ENCODE peak calls at places on chromosomes 11 and 22, in six cellular contexts. One of them, this sample, is unnamed.

GRCh38 chr11:16469968-16470367 is 113.6 kb upstream of the SOX6 start:
- DNase-seq in GM23338: peak; percentile 66
- DNase-seq in astrocyte of the cerebellum: no peak
- DNase-seq in adrenal gland: no peak
- DNase-seq in astrocyte of the spinal cord: no peak
- DNase-seq in fibroblast of pulmonary artery: no peak
- DNase-seq in this sample: no peak

GRCh38 chr22:50546326-50547230 is 879 bp downstream of the KLHDC7B start:
- DNase-seq in GM23338: no peak
- DNase-seq in astrocyte of the cerebellum: no peak
- DNase-seq in adrenal gland: no peak
- DNase-seq in astrocyte of the spinal cord: no peak
- DNase-seq in fibroblast of pulmonary artery: no peak
- DNase-seq in this sample: no peak

GRCh38 chr22:47599753-47600152 is 837.3 kb downstream of the TBC1D22A start:
- DNase-seq in GM23338: no peak
- DNase-seq in astrocyte of the cerebellum: no peak
- DNase-seq in adrenal gland: no peak
- DNase-seq in astrocyte of the spinal cord: no peak
- DNase-seq in fibroblast of pulmonary artery: no peak
- DNase-seq in this sample: no peak

GRCh38 chr11:47609675-47610074 is 15.5 kb upstream of the C1QTNF4 start:
- DNase-seq in GM23338: no peak
- DNase-seq in astrocyte of the cerebellum: no peak
- DNase-seq in adrenal gland: no peak
- DNase-seq in astrocyte of the spinal cord: no peak
- DNase-seq in fibroblast of pulmonary artery: no peak
- DNase-seq in this sample: no peak

GRCh38 chr11:77073328-77074001 is 6.7 kb downstream of the CAPN5 start:
- DNase-seq in GM23338: no peak
- DNase-seq in astrocyte of the cerebellum: peak; percentile 58
- DNase-seq in adrenal gland: peak; percentile 96
- DNase-seq in astrocyte of the spinal cord: peak; percentile 90
- DNase-seq in fibroblast of pulmonary artery: peak; percentile 94
- DNase-seq in this sample: peak; percentile 98

GRCh38 chr11:105878510-105878909 is 143.5 kb downstream of the MSANTD4 start:
- DNase-seq in GM23338: no peak
- DNase-seq in astrocyte of the cerebellum: no peak
- DNase-seq in adrenal gland: no peak
- DNase-seq in astrocyte of the spinal cord: no peak
- DNase-seq in fibroblast of pulmonary artery: no peak
- DNase-seq in this sample: no peak

GRCh38 chr22:46659791-46660186 is 39.6 kb downstream of the GRAMD4 start:
- DNase-seq in GM23338: no peak
- DNase-seq in astrocyte of the cerebellum: no peak
- DNase-seq in adrenal gland: no peak
- DNase-seq in astrocyte of the spinal cord: no peak
- DNase-seq in fibroblast of pulmonary artery: no peak
- DNase-seq in this sample: no peak

GRCh38 chr11:2531987-2532703 is 87.3 kb downstream of the KCNQ1 start:
- DNase-seq in GM23338: no peak
- DNase-seq in astrocyte of the cerebellum: no peak
- DNase-seq in adrenal gland: no peak
- DNase-seq in astrocyte of the spinal cord: no peak
- DNase-seq in fibroblast of pulmonary artery: no peak
- DNase-seq in this sample: no peak

GRCh38 chr11:65047581-65048422 is 6.8 kb downstream of the SAC3D1 start:
- DNase-seq in GM23338: peak; percentile 58
- DNase-seq in astrocyte of the cerebellum: no peak
- DNase-seq in adrenal gland: no peak
- DNase-seq in astrocyte of the spinal cord: no peak
- DNase-seq in fibroblast of pulmonary artery: no peak
- DNase-seq in this sample: no peak

GRCh38 chr11:46381046-46381835 is at the start of gene MDK:
- DNase-seq in GM23338: peak; percentile 85
- DNase-seq in astrocyte of the cerebellum: no peak
- DNase-seq in adrenal gland: peak; percentile 39
- DNase-seq in astrocyte of the spinal cord: no peak
- DNase-seq in fibroblast of pulmonary artery: no peak
- DNase-seq in this sample: peak; percentile 38

GRCh38 chr11:28009383-28009782 is 98.6 kb downstream of the KIF18A start:
- DNase-seq in GM23338: no peak
- DNase-seq in astrocyte of the cerebellum: peak; percentile 39
- DNase-seq in adrenal gland: no peak
- DNase-seq in astrocyte of the spinal cord: peak; percentile 58
- DNase-seq in fibroblast of pulmonary artery: peak; percentile 82
- DNase-seq in this sample: peak; percentile 43

GRCh38 chr11:46296520-46297448 is 19.3 kb downstream of the CREB3L1 start:
- DNase-seq in GM23338: peak; percentile 98
- DNase-seq in astrocyte of the cerebellum: peak; percentile 90
- DNase-seq in adrenal gland: peak; percentile 54
- DNase-seq in astrocyte of the spinal cord: peak; percentile 96
- DNase-seq in fibroblast of pulmonary artery: peak; percentile 97
- DNase-seq in this sample: peak; percentile 80

GRCh38 chr22:48004936-48005335 is 1242.5 kb downstream of the TBC1D22A start:
- DNase-seq in GM23338: no peak
- DNase-seq in astrocyte of the cerebellum: no peak
- DNase-seq in adrenal gland: no peak
- DNase-seq in astrocyte of the spinal cord: no peak
- DNase-seq in fibroblast of pulmonary artery: no peak
- DNase-seq in this sample: no peak

GRCh38 chr11:104581246-104581980 is 316.8 kb downstream of the CASP12 start:
- DNase-seq in GM23338: peak; percentile 50
- DNase-seq in astrocyte of the cerebellum: no peak
- DNase-seq in adrenal gland: no peak
- DNase-seq in astrocyte of the spinal cord: peak; percentile 37
- DNase-seq in fibroblast of pulmonary artery: no peak
- DNase-seq in this sample: peak; percentile 69

GRCh38 chr11:10263929-10264328 is 30.1 kb downstream of the SBF2 start:
- DNase-seq in GM23338: no peak
- DNase-seq in astrocyte of the cerebellum: peak; percentile 18
- DNase-seq in adrenal gland: no peak
- DNase-seq in astrocyte of the spinal cord: peak; percentile 47
- DNase-seq in fibroblast of pulmonary artery: peak; percentile 66
- DNase-seq in this sample: peak; percentile 56

GRCh38 chr11:2257023-2257700 is 13.2 kb downstream of the ASCL2 start:
- DNase-seq in GM23338: no peak
- DNase-seq in astrocyte of the cerebellum: no peak
- DNase-seq in adrenal gland: no peak
- DNase-seq in astrocyte of the spinal cord: no peak
- DNase-seq in fibroblast of pulmonary artery: no peak
- DNase-seq in this sample: no peak

GRCh38 chr22:23243006-23243573 is 62.8 kb downstream of the BCR start:
- DNase-seq in GM23338: peak; percentile 96
- DNase-seq in astrocyte of the cerebellum: no peak
- DNase-seq in adrenal gland: no peak
- DNase-seq in astrocyte of the spinal cord: peak; percentile 21
- DNase-seq in fibroblast of pulmonary artery: no peak
- DNase-seq in this sample: no peak

GRCh38 chr11:13335319-13335718 is 57.7 kb downstream of the BMAL1 start:
- DNase-seq in GM23338: peak; percentile 85
- DNase-seq in astrocyte of the cerebellum: no peak
- DNase-seq in adrenal gland: peak; percentile 64
- DNase-seq in astrocyte of the spinal cord: peak; percentile 62
- DNase-seq in fibroblast of pulmonary artery: peak; percentile 78
- DNase-seq in this sample: peak; percentile 92

GRCh38 chr11:46009647-46010046 is 87.2 kb downstream of the LARGE2 start:
- DNase-seq in GM23338: no peak
- DNase-seq in astrocyte of the cerebellum: no peak
- DNase-seq in adrenal gland: no peak
- DNase-seq in astrocyte of the spinal cord: no peak
- DNase-seq in fibroblast of pulmonary artery: peak; percentile 52
- DNase-seq in this sample: no peak

GRCh38 chr11:33842236-33842915 is 49.5 kb downstream of the LMO2 start:
- DNase-seq in GM23338: peak; percentile 22
- DNase-seq in astrocyte of the cerebellum: no peak
- DNase-seq in adrenal gland: no peak
- DNase-seq in astrocyte of the spinal cord: no peak
- DNase-seq in fibroblast of pulmonary artery: no peak
- DNase-seq in this sample: no peak

GRCh38 chr11:70695086-70695960 is 297.0 kb downstream of the CTTN start:
- DNase-seq in GM23338: no peak
- DNase-seq in astrocyte of the cerebellum: no peak
- DNase-seq in adrenal gland: no peak
- DNase-seq in astrocyte of the spinal cord: no peak
- DNase-seq in fibroblast of pulmonary artery: no peak
- DNase-seq in this sample: no peak

GRCh38 chr11:680476-680875 is 14.5 kb downstream of the DEAF1 start:
- DNase-seq in GM23338: no peak
- DNase-seq in astrocyte of the cerebellum: no peak
- DNase-seq in adrenal gland: peak; percentile 81
- DNase-seq in astrocyte of the spinal cord: no peak
- DNase-seq in fibroblast of pulmonary artery: no peak
- DNase-seq in this sample: no peak

GRCh38 chr11:27012254-27012921 is 18.5 kb downstream of the FIBIN start:
- DNase-seq in GM23338: peak; percentile 6
- DNase-seq in astrocyte of the cerebellum: peak; percentile 62
- DNase-seq in adrenal gland: no peak
- DNase-seq in astrocyte of the spinal cord: peak; percentile 89
- DNase-seq in fibroblast of pulmonary artery: peak; percentile 79
- DNase-seq in this sample: peak; percentile 76

GRCh38 chr11:1263036-1263435 is 40.2 kb downstream of the MUC5B start:
- DNase-seq in GM23338: no peak
- DNase-seq in astrocyte of the cerebellum: no peak
- DNase-seq in adrenal gland: no peak
- DNase-seq in astrocyte of the spinal cord: no peak
- DNase-seq in fibroblast of pulmonary artery: no peak
- DNase-seq in this sample: peak; percentile 24

DNA sequence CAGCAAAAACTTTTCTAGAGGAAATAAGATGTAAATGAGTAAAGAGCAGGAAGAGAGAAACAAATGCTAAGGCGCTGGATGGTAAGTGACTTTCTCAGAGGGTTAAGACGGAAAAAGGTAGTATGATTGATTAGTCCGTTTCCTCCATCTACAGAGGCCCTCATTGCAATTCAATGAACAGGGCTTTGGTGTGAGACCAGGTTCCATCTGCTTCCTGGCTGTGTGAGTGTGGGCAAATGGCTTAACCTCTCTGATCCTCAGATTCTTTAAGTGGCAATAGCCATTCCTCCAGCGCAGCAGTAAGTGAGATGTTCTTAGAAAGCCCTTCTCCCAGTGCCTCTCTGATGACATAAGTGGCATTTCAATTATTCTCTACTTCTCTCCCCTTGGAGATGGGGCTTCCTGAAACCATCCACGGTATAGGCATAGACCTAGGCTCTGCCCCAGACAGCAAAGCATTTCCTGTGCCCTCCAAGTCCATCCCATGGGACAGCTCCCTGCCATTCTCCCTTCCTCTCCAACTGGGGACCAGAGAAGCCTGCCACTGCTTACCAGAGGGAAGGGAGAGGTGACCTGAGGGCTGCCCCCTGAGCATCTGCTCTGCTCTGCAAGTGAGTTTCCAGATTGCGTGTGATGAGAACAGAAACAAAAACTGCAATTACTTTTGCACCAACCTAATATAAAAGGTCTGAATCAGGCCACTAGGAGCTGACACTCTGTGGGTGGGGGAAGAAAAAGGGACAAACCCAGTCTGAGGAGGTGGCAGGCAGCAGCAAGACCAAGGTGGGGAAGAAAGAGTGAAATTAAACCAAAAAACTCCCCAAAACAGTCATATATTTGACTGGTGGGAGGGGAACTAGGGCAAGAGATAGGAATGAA is 12.7 kb upstream of the CD44 start:
- DNase-seq in GM23338: no peak
- DNase-seq in astrocyte of the cerebellum: no peak
- DNase-seq in adrenal gland: no peak
- DNase-seq in astrocyte of the spinal cord: no peak
- DNase-seq in fibroblast of pulmonary artery: no peak
- DNase-seq in this sample: no peak
- H3K4me3 ChIP-seq in GM23338: no peak overlapping the region
- H3K4me3 ChIP-seq in astrocyte of the cerebellum: no peak overlapping the region
- H3K4me3 ChIP-seq in adrenal gland: no peak overlapping the region
- H3K4me3 ChIP-seq in astrocyte of the spinal cord: no peak overlapping the region
- H3K4me3 ChIP-seq in fibroblast of pulmonary artery: no peak overlapping the region
- H3K4me3 ChIP-seq in this sample: no peak overlapping the region

GRCh38 chr11:109426442-109426841 is 4.5 kb downstream of the C11orf87 start:
- DNase-seq in GM23338: peak; percentile 28
- DNase-seq in astrocyte of the cerebellum: no peak
- DNase-seq in adrenal gland: no peak
- DNase-seq in astrocyte of the spinal cord: no peak
- DNase-seq in fibroblast of pulmonary artery: no peak
- DNase-seq in this sample: no peak
- TF ChIP-seq CTCF in GM23338: peak; percentile 46
- TF ChIP-seq CTCF in astrocyte of the cerebellum: peak; percentile 33
- TF ChIP-seq CTCF in adrenal gland: no peak
- TF ChIP-seq CTCF in astrocyte of the spinal cord: peak; percentile 42
- TF ChIP-seq CTCF in fibroblast of pulmonary artery: peak; percentile 29
- TF ChIP-seq CTCF in this sample: no peak

DNA sequence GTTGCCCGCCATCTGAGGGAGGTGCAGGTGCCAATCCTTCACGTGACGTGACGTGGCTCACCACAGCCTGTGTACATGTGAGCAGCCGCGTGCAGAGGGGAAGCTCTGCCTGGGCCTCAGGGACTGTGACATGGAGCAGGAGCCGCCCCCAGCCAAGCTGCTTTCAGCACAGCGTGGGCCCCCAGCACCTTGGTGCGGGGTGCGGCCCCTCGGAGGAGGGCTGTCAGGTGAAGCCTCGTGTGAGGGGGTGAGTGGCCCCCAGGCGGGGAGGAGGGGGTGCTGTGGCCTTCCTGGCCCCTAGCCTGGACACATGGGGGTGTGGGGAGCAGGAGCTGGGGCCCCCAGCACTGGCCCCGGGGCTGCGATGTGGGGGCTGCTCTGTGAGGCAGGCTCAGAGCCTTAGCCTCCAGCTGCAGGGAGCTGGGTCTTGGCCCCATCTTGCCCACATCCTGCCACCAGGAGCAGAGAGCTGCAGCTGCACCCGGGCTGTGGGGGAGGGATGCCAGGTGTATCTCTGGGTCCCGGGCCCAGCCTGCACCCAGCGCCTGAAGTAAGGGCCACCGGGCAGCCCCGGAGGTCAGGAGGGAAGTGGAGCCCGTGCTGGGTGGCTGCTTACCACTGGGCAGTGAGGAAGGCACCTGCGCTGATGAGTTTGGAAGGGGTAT is at the start of gene ADORA2A:
- DNase-seq in GM23338: peak; percentile 23
- DNase-seq in astrocyte of the cerebellum: no peak
- DNase-seq in adrenal gland: no peak
- DNase-seq in astrocyte of the spinal cord: no peak
- DNase-seq in fibroblast of pulmonary artery: no peak
- DNase-seq in this sample: no peak
- H3K4me3 ChIP-seq in GM23338: no peak within 1 kb of the TSS
- H3K4me3 ChIP-seq in astrocyte of the cerebellum: no peak within 1 kb of the TSS
- H3K4me3 ChIP-seq in adrenal gland: no peak within 1 kb of the TSS
- H3K4me3 ChIP-seq in astrocyte of the spinal cord: no peak within 1 kb of the TSS
- H3K4me3 ChIP-seq in fibroblast of pulmonary artery: no peak within 1 kb of the TSS
- H3K4me3 ChIP-seq in this sample: no peak within 1 kb of the TSS

DNA sequence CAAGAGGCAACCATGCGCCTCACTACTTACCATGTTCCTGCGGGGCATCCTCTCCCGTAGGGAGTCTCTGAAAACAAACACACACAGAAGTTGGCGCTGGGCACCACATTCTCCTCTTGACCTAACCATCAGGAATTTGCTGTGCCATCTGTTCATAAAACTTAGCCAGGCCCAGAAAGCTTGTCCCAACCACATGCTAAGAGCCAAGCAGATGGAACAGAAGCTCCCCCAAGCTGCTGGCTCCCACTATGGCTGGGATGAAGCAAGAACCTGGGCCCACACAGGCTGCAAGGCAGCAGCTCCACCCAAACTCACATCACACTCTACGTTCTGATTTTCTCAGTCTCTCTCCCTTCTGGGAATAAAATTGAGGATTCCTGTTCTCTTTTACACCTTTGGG is 17.4 kb downstream of the HPS4 start:
- DNase-seq in GM23338: no peak
- DNase-seq in astrocyte of the cerebellum: no peak
- DNase-seq in adrenal gland: no peak
- DNase-seq in astrocyte of the spinal cord: no peak
- DNase-seq in fibroblast of pulmonary artery: no peak
- DNase-seq in this sample: peak; percentile 28
- TF ChIP-seq CTCF in GM23338: no peak
- TF ChIP-seq CTCF in astrocyte of the cerebellum: no peak
- TF ChIP-seq CTCF in adrenal gland: no peak
- TF ChIP-seq CTCF in astrocyte of the spinal cord: no peak
- TF ChIP-seq CTCF in fibroblast of pulmonary artery: no peak
- TF ChIP-seq CTCF in this sample: no peak

This sample was measured in foreskin fibroblast.